ENCODE peak calls at places on chromosomes 12 and 14, in ten cellular contexts. X, M, H, P, R, A, Y, D, I and T are unnamed samples.

GRCh38 chr14:103030741-103031565 is 26.4 kb downstream of the CDC42BPB start:
- DNase-seq in X (no peak), M (no peak), H (no peak), P (no peak), R (no peak), A (no peak), Y (no peak), D (no peak), I (no peak), T (no peak)

GRCh38 chr12:123723765-123724164 is 11.6 kb downstream of the ATP6V0A2 start:
- DNase-seq in X (no peak), M (no peak), H (no peak), P (no peak), R (no peak), A (no peak), Y (no peak), D (no peak), I (no peak), T (no peak)

GRCh38 chr12:4288296-4289019 is 14.9 kb downstream of the CCND2 start:
- DNase-seq in X (no peak), M (no peak), H (no peak), P (no peak), R (no peak), A (no peak), Y (no peak), D (no peak), I (no peak), T (no peak)

GRCh38 chr12:131454418-131455217 is 256.3 kb upstream of the SFSWAP start:
- DNase-seq in X (no peak), M (no peak), H (no peak), P (peak; percentile 68), R (peak; percentile 74), A (peak; percentile 75), Y (peak; percentile 66), D (no peak), I (no peak), T (peak; percentile 73)

GRCh38 chr12:106248177-106248848 is 493 bp upstream of the CKAP4 start:
- DNase-seq in X (peak; percentile 78), M (peak; percentile 27), H (peak; percentile 51), P (no peak), R (peak; percentile 90), A (no peak), Y (peak; percentile 60), D (no peak), I (peak; percentile 87), T (no peak)

GRCh38 chr14:99737451-99737951 is 53.4 kb downstream of the CYP46A1 start:
- DNase-seq in X (peak; percentile 34), M (no peak), H (no peak), P (no peak), R (peak; percentile 83), A (no peak), Y (peak; percentile 51), D (no peak), I (no peak), T (no peak)

GRCh38 chr14:78022059-78022458 is 148.1 kb upstream of the NRXN3 start:
- DNase-seq in X (no peak), M (no peak), H (no peak), P (peak; percentile 56), R (no peak), A (peak; percentile 79), Y (peak; percentile 75), D (no peak), I (peak; percentile 49), T (peak; percentile 71)

GRCh38 chr12:71321531-71321930 is 118.1 kb upstream of the LGR5 start:
- DNase-seq in X (no peak), M (no peak), H (no peak), P (no peak), R (no peak), A (no peak), Y (no peak), D (no peak), I (no peak), T (no peak)

GRCh38 chr14:37114039-37114438 is 58.4 kb downstream of the SLC25A21 start:
- DNase-seq in X (no peak), M (no peak), H (no peak), P (no peak), R (no peak), A (no peak), Y (no peak), D (no peak), I (peak; percentile 62), T (no peak)

GRCh38 chr14:37114559-37114958 is 57.8 kb downstream of the SLC25A21 start:
- DNase-seq in X (no peak), M (no peak), H (no peak), P (no peak), R (no peak), A (no peak), Y (no peak), D (no peak), I (no peak), T (no peak)

GRCh38 chr14:37118673-37119366 is 53.6 kb downstream of the SLC25A21 start:
- DNase-seq in X (no peak), M (no peak), H (no peak), P (no peak), R (no peak), A (no peak), Y (no peak), D (no peak), I (no peak), T (no peak)

GRCh38 chr14:37122288-37122687 is 50.1 kb downstream of the SLC25A21 start:
- DNase-seq in X (no peak), M (no peak), H (no peak), P (no peak), R (no peak), A (no peak), Y (no peak), D (peak; percentile 76), I (peak; percentile 74), T (no peak)

DNA sequence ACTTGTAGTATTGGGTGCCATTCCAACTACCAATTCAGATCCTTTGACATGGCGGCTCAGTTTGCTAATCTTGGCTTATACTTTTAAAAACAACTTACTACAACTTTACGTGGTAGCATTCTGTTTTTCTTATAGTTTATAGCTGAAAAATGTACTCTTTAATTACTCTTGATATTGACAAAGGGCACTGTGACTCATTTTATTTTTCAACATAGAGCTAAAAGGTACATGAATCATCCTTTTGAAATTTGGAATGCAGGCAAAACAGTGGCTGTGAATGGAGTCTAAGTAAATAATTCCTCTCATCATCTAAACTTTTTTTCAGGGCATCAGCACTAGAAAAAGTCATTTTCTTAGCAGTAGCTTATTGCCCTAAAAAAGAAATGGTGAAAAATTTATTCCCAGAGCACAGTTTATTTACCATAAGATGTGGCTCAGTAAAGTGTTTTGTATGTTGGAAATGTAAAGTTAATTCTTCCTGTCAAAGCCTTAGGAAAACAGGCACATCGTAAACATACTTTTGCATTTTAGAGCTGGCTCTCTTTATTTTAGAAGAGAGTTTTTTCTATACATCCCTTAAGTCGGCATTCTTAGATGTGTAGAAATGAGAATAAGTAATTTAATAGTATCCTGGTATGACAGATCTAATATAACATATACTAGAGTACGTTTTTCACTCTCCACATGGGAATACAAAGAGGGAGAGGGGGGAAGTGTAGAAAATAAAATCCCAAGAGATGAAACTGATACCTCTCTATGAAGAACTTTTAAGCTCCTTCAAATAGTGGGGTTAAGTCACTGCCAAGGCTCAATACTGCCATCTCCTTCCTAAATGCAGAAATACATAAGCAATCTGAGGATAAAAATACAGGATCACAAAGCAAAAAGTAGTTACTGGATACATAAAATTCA is 55.2 kb downstream of the SLC25A21 start:
- DNase-seq in X (no peak), M (no peak), H (no peak), P (no peak), R (no peak), A (no peak), Y (no peak), D (no peak), I (peak; percentile 90), T (no peak)
- TF ChIP-seq CTCF in X (no peak), M (no peak), H (no peak), P (peak; percentile 7), R (no peak), A (peak; percentile 43), Y (no peak), D (peak; percentile 47), I (peak; percentile 71), T (no peak)

GRCh38 chr14:79659995-79660975 is 551.0 kb downstream of the DIO2 start:
- DNase-seq in X (no peak), M (no peak), H (no peak), P (no peak), R (no peak), A (peak; percentile 26), Y (no peak), D (no peak), I (no peak), T (no peak)

GRCh38 chr14:79661762-79662161 is 549.5 kb downstream of the DIO2 start:
- DNase-seq in X (no peak), M (no peak), H (no peak), P (no peak), R (no peak), A (no peak), Y (no peak), D (no peak), I (peak; percentile 19), T (no peak)

GRCh38 chr14:79656496-79656895 is 554.8 kb downstream of the DIO2 start:
- DNase-seq in X (no peak), M (no peak), H (no peak), P (no peak), R (no peak), A (no peak), Y (no peak), D (no peak), I (no peak), T (no peak)

GRCh38 chr14:79656086-79656485 is 555.2 kb downstream of the DIO2 start:
- DNase-seq in X (no peak), M (no peak), H (no peak), P (no peak), R (no peak), A (no peak), Y (no peak), D (no peak), I (no peak), T (no peak)

DNA sequence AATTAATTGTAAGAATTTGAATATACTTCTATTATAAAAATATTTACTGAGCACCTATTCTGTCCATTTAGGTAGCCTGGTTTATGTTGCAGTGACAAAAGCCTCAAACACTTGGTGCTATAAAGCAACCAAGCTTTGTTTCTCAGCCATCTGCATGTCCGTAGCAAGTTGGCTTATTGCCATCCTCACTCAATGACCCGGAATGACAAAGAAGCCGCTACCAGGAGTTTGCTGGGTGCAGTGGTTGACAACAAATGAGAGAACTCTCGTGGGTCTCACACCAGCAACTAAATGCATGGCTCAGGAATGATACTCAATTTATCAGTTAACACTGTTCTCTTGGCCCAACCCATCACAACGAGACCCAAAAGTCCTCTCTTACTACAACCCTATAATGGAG is 553.1 kb downstream of the DIO2 start:
- DNase-seq in X (no peak), M (no peak), H (no peak), P (no peak), R (no peak), A (no peak), Y (peak; percentile 9), D (no peak), I (no peak), T (no peak)
- TF ChIP-seq CTCF in X (no peak), M (no peak), H (no peak), P (no peak), R (no peak), A (no peak), Y (no peak), D (no peak), I (no peak), T (no peak)

GRCh38 chr14:39432619-39433451 is 602 bp upstream of the FBXO33 start:
- DNase-seq in X (peak; percentile 93), M (peak; percentile 75), H (peak; percentile 83), P (peak; percentile 86), R (peak; percentile 97), A (peak; percentile 88), Y (peak; percentile 94), D (peak; percentile 56), I (peak; percentile 78), T (peak; percentile 70)
- TF ChIP-seq CTCF in X (peak; percentile 43), M (no peak), H (no peak), P (peak; percentile 19), R (no peak), A (no peak), Y (no peak), D (peak; percentile 18), I (no peak), T (no peak)

GRCh38 chr14:49460647-49461046 is 125.5 kb downstream of the RPS29 start:
- DNase-seq in X (no peak), M (no peak), H (no peak), P (no peak), R (no peak), A (no peak), Y (no peak), D (no peak), I (no peak), T (no peak)

GRCh38 chr14:49463146-49463545 is 123.0 kb downstream of the RPS29 start:
- DNase-seq in X (no peak), M (no peak), H (no peak), P (no peak), R (no peak), A (no peak), Y (no peak), D (no peak), I (no peak), T (no peak)

GRCh38 chr14:49467091-49467490 is 119.1 kb downstream of the RPS29 start:
- DNase-seq in X (no peak), M (no peak), H (no peak), P (no peak), R (no peak), A (no peak), Y (no peak), D (no peak), I (no peak), T (no peak)

GRCh38 chr14:49461529-49462401 is 124.4 kb downstream of the RPS29 start:
- DNase-seq in X (no peak), M (peak; percentile 60), H (no peak), P (no peak), R (no peak), A (peak; percentile 37), Y (peak; percentile 67), D (peak; percentile 48), I (peak; percentile 89), T (peak; percentile 37)

DNA sequence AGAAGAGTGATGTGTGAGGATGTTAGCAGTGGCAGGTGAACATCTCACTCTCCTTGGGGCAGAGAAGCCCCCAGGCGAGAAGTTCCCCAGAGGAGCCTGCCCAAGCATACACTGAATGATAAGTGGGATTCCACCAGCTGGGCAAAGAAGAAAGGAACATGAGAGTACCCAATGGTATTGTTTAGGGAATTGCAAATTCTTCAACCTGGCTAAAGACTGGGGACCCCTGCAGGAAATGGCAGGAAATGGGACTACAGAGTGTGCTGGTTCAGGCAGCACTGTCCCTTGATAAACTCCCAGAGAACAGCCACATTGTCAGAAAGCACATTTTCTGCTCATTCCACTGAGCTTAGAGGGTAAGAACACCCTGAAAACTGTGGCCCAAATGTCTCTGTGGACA is 121.3 kb downstream of the RPS29 start:
- DNase-seq in X (no peak), M (no peak), H (no peak), P (no peak), R (no peak), A (peak; percentile 8), Y (peak; percentile 9), D (no peak), I (peak; percentile 3), T (no peak)
- TF ChIP-seq CTCF in X (no peak), M (no peak), H (no peak), P (peak; percentile 37), R (no peak), A (peak; percentile 36), Y (peak; percentile 17), D (peak; percentile 36), I (peak; percentile 25), T (peak; percentile 33)